ENCODE peak calls at places on chromosomes 5 and 9, in ten cellular contexts. F is uterus; A is Panc1; D is suprapubic skin; M is IMR-90; B is naive thymus-derived CD4-positive, alpha-beta T cell; I is stomach; J is transverse colon; E is GM23338; G is pancreas. N is an unnamed sample. For H3K4me1, the result is how much of the 10 kb centered on the place peaks cover.

GRCh38 chr5:109239501-109239900 is 170.3 kb downstream of the PJA2 start:
- DNase-seq in F (no peak), A (no peak), D (no peak), M (no peak), B (no peak), I (no peak), J (no peak), E (no peak), G (no peak), N (no peak)

GRCh38 chr5:140800816-140801493 is at the start of gene PCDHA3:
- DNase-seq in F (no peak), A (no peak), D (no peak), M (peak), B (no peak), I (no peak), J (no peak), E (peak), G (no peak), N (no peak)

GRCh38 chr9:92887880-92888338 is 10.1 kb upstream of the ZNF484 start:
- DNase-seq in F (no peak), A (no peak), D (no peak), M (no peak), B (peak), I (no peak), J (no peak), E (no peak), G (no peak), N (no peak)

GRCh38 chr9:89564257-89564878 is 40.4 kb upstream of the GADD45G start:
- DNase-seq in F (no peak), A (no peak), D (no peak), M (no peak), B (no peak), I (no peak), J (no peak), E (peak), G (no peak), N (no peak)

GRCh38 chr9:70340572-70340971 is 73.9 kb downstream of the KLF9 start:
- DNase-seq in F (no peak), A (no peak), D (no peak), M (peak), B (peak), I (no peak), J (no peak), E (peak), G (no peak), N (no peak)

GRCh38 chr5:42641321-42642005 is 115.2 kb upstream of the CCDC152 start:
- DNase-seq in F (no peak), A (no peak), D (no peak), M (no peak), B (no peak), I (no peak), J (no peak), E (no peak), G (no peak), N (no peak)

GRCh38 chr9:27888661-27889295 is 315.5 kb upstream of the C9orf72 start:
- DNase-seq in F (no peak), A (peak), D (no peak), M (no peak), B (no peak), I (peak), J (peak), E (peak), G (peak), N (no peak)

GRCh38 chr9:89807101-89807395 is 202.2 kb downstream of the GADD45G start:
- DNase-seq in F (no peak), A (no peak), D (no peak), M (no peak), B (no peak), I (no peak), J (no peak), E (no peak), G (no peak), N (no peak)

GRCh38 chr9:85258823-85259370 is 482.9 kb downstream of the AGTPBP1 start:
- DNase-seq in F (no peak), A (peak), D (peak), M (no peak), B (no peak), I (peak), J (peak), E (peak), G (peak), N (no peak)

GRCh38 chr5:122287101-122287500 is 24.9 kb upstream of the SNCAIP start:
- DNase-seq in F (no peak), A (no peak), D (no peak), M (no peak), B (no peak), I (no peak), J (no peak), E (no peak), G (no peak), N (no peak)

GRCh38 chr9:36739538-36740116 is 166.9 kb downstream of the MELK start:
- DNase-seq in F (no peak), A (no peak), D (no peak), M (no peak), B (no peak), I (no peak), J (no peak), E (peak), G (no peak), N (no peak)

DNA sequence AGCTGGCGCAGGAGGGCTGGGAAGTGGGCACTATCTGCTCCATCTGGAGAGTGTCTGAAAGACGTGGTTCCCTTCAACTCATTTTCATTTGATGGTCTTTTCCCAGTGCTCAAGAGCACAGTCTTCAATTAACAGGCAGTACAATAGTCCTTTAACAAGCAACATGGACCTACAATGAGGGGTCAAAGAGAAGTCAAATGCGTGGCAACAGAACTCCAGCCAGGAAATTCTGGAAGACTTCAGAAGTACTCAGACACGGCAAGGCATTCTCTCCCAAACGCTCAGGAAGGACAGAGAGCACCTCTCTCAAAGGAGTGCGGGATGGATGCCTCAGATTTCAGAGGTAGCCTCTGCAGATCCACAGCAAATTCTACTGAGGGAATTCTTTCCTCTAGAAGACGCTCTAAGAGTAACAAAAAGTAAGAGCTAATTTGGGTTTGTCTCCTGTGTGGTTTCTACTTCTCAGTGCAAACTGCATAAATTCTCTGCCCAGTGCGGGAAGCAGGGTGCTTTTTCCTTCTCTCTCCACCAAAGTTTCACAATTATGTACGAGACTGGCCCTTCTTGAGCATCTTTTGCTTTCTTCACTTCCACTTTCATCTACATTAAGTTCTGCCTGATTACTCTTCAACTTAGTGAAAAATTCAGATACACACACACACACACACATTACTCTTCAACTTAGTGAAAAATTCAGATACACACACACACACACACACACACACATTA is 56.4 kb downstream of the LHFPL2 start:
- DNase-seq in F (no peak), A (no peak), D (no peak), M (no peak), B (no peak), I (no peak), J (no peak), E (peak), G (no peak), N (no peak)
- H3K4me1 ChIP-seq in F (under half), A (half or more), D (under half), M (under half), B (under half), I (half or more), J (under half), E (under half), G (under half), N (under half)

GRCh38 chr9:131627846-131628820 is 82.8 kb downstream of the PRRT1B start:
- DNase-seq in F (no peak), A (no peak), D (no peak), M (peak), B (peak), I (peak), J (peak), E (no peak), G (peak), N (peak)

GRCh38 chr9:131629827-131630205 is 84.5 kb downstream of the PRRT1B start:
- DNase-seq in F (no peak), A (no peak), D (no peak), M (no peak), B (no peak), I (no peak), J (no peak), E (no peak), G (no peak), N (no peak)

GRCh38 chr9:131627326-131627845 is 82.1 kb downstream of the PRRT1B start:
- DNase-seq in F (no peak), A (no peak), D (no peak), M (peak), B (no peak), I (no peak), J (no peak), E (no peak), G (no peak), N (no peak)

GRCh38 chr9:131630206-131630831 is 85.0 kb downstream of the PRRT1B start:
- DNase-seq in F (no peak), A (no peak), D (no peak), M (no peak), B (no peak), I (no peak), J (peak), E (no peak), G (no peak), N (no peak)

DNA sequence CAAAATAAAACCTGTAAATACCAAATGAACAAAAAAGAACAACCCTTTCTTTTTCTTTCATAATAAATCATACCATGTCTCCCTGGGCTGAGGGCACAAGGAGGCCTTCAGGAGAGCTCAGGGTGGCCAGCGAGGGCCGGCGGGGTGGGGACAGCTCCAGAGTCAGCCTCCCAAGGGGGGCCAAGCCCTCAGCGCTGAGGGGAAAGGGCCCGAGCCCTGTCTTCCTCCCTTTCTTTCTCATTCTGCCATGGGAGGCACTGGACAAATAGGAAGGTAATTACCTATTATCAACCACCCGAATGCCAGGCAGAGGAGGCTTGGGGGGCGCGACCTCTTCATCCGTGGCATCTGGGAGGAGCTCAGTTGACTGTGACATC is 83.5 kb downstream of the PRRT1B start:
- DNase-seq in F (no peak), A (no peak), D (no peak), M (no peak), B (no peak), I (no peak), J (no peak), E (no peak), G (no peak), N (no peak)
- H3K4me1 ChIP-seq in F (under half), A (under half), D (under half), M (under half), B (under half), I (under half), J (under half), E (under half), G (under half), N (under half)

DNA sequence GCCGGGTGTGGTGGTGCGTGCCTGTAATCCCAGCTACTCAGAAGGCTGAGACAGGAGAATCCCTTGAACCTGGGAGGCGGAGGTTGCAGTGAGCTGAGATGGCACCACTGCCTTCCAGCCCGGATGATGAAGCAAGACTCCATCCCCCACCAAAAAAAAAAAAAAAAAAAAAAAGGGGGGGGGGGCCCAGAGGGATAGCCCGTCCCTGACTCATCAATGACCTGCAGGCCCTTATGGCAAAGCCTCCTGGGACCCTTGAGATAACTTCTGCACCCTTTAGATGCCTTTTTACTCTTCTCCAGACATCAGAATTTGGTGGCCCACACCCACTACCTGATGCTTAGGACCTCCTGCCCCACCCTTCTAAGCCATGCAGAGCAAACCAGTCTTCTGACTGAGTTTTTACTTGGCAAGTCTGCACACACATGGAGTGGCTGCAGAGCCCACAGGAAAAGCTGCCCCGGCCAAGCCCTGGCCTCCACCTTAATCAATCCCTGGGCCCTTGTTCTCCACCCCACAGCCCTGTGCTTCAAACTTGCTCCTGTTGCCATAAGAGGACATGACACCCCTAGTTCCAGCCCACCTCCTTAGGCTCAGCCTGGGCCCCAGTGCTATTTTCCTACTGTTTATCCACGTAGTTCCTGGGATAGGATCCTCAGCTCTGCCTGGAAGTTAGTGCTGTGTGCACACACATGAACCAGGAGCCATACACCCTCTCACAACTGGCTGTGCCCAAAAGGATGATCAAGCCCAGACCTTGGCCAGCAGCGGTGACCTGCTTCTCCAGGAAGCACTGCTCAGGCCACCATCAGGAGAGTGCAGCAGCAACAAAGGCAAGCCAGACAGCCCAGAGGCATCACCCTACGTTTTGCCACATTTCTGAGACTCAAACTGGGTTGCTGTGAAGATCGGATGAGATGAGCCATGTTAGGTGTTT is 5.1 kb downstream of the MGAT1 start:
- DNase-seq in F (no peak), A (no peak), D (peak), M (no peak), B (no peak), I (no peak), J (no peak), E (no peak), G (no peak), N (no peak)
- H3K4me1 ChIP-seq in F (under half), A (under half), D (half or more), M (under half), B (half or more), I (half or more), J (half or more), E (under half), G (under half), N (half or more)

GRCh38 chr5:173065155-173065554 is 9.0 kb downstream of the CREBRF start:
- DNase-seq in F (no peak), A (no peak), D (no peak), M (no peak), B (peak), I (no peak), J (no peak), E (no peak), G (no peak), N (no peak)
- H3K4me1 ChIP-seq in F (under half), A (under half), D (under half), M (under half), B (under half), I (half or more), J (under half), E (under half), G (under half), N (under half)

DNA sequence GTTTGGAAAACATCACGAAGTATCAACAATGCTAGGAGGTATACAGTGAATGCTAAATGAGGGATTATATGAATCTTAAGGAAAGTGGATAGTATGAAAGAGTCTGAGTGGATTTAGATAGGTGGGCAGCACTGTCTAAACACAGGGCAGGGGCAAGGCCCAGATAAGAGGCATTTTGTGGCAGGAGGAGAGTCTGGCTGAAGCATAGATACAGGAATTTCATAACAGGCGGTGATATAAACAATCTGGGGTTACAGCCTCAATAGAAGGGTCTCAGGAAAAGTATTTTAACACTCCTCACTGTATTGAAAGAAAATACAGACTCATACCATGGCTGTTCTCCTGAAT is 96.9 kb downstream of the PLPP1 start:
- DNase-seq in F (no peak), A (no peak), D (no peak), M (no peak), B (no peak), I (no peak), J (no peak), E (no peak), G (no peak), N (no peak)
- H3K4me1 ChIP-seq in F (under half), A (under half), D (half or more), M (under half), B (under half), I (half or more), J (under half), E (under half), G (under half), N (under half)

GRCh38 chr5:82319977-82320376 is 41.8 kb upstream of the RPS23 start:
- DNase-seq in F (no peak), A (no peak), D (no peak), M (no peak), B (no peak), I (no peak), J (no peak), E (no peak), G (no peak), N (no peak)

GRCh38 chr5:82320971-82321370 is 42.8 kb upstream of the RPS23 start:
- DNase-seq in F (no peak), A (no peak), D (no peak), M (no peak), B (no peak), I (no peak), J (no peak), E (no peak), G (no peak), N (no peak)

GRCh38 chr5:82325155-82325554 is 47.0 kb upstream of the RPS23 start:
- DNase-seq in F (no peak), A (no peak), D (no peak), M (no peak), B (no peak), I (no peak), J (no peak), E (no peak), G (no peak), N (no peak)

GRCh38 chr5:82314964-82315728 is 37.0 kb upstream of the RPS23 start:
- DNase-seq in F (no peak), A (no peak), D (no peak), M (peak), B (no peak), I (no peak), J (no peak), E (no peak), G (no peak), N (no peak)

DNA sequence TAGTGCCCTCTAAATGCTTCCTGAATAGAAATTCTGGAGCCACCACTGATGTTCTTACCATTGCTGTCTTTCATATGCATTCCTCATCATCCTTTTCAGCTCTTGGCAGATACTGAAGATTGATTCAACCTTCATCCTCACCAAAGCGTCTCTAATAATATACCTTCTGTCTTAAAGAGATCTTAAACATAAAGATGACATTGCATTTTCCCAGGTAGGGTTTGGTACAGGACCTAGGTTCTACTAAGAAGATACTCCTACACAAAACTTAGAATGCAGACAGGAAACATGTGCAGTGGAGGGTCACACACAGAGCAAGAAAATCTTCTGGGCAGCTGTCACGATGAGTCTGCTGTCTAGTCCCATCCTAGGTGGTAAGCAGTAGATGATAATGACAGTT is 41.0 kb upstream of the RPS23 start:
- DNase-seq in F (no peak), A (no peak), D (no peak), M (no peak), B (no peak), I (no peak), J (no peak), E (no peak), G (no peak), N (no peak)
- H3K4me1 ChIP-seq in F (under half), A (under half), D (under half), M (under half), B (under half), I (under half), J (under half), E (under half), G (under half), N (under half)

DNA sequence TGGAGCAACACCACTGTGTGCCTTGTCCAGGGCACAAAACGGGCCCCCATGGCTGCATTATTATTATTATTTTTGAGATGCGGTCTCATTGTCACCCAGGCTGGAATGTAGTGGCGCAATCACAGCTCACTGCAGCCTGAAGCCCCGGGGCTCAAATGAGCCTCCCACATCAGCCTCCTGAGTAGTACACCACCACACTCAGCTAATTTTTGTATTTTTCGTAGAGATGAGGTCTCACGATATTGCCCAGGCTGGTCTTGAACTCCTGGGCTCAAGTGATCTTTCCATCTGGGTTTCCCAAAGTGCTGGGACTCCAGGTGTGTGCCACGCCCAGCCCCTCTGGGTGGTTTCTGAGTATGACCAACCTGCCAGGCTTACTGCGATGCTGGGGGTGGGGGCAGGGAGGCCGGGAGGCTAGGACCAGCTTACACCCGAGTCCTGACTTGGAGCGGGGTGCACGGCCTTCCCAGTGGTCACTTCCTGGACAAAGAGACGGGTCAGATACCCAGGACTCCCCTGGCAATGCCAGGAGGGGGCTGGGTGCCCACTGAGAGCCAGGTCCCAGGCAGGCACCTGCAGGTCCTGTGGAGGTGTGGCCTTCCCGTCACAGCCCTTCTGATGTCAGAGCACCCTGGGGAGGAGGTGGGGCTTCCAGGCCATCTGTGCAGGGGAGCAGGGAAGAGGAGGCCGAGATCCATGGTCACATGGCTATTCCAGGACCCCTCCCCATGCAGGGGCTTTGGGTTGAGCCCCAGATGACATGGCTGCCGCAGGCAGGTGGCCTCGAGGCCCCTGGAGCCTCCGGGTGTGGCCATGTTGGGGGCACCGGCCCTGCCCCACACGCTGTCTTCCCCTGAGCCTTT is 8.3 kb upstream of the NRARP start:
- DNase-seq in F (no peak), A (no peak), D (peak), M (no peak), B (no peak), I (no peak), J (peak), E (no peak), G (peak), N (no peak)
- H3K4me1 ChIP-seq in F (under half), A (under half), D (half or more), M (under half), B (under half), I (half or more), J (half or more), E (under half), G (under half), N (under half)

N was measured in effector memory CD4-positive, alpha-beta T cell.